ENCODE peak calls at places on chromosomes 3 and 15, in seven cellular contexts. M is stimulated activated CD4-positive, alpha-beta T cell treated with anti-CD3 and anti-CD28 coated beads, Interleukin-15, amount 100 ng/mL, for 1 hour; J is ELR; Y is heart right ventricle; O is HS-27A; D is MM.1S; U is GM18507. C is an unnamed sample.

GRCh38 chr15:71501344-71502128 is 308.8 kb upstream of the NR2E3 start:
- DNase-seq in O (no peak), J (no peak), M (no peak), U (no peak), D (no peak), Y (no peak), C (no peak)

GRCh38 chr3:170258105-170258487 is 35.9 kb downstream of the PRKCI start:
- DNase-seq in D (peak), U (no peak), O (no peak), Y (no peak), M (no peak), J (no peak), C (no peak)

GRCh38 chr3:94494992-94495391 is 432.1 kb downstream of the NSUN3 start:
- DNase-seq in U (no peak), Y (no peak), O (no peak), J (no peak), M (no peak), D (no peak), C (no peak)

GRCh38 chr3:71504250-71505036 is 79.1 kb downstream of the FOXP1 start:
- DNase-seq in M (no peak), O (peak), U (no peak), J (peak), D (no peak), Y (no peak), C (no peak)

GRCh38 chr15:31871159-31871886 is 159.0 kb upstream of the CHRNA7 start:
- DNase-seq in D (peak), O (no peak), U (no peak), M (no peak), J (no peak), Y (no peak), C (no peak)

GRCh38 chr15:97504031-97504430 is 456.5 kb upstream of the ARRDC4 start:
- DNase-seq in D (no peak), U (no peak), O (no peak), M (no peak), J (peak), Y (no peak), C (no peak)

GRCh38 chr15:52657338-52657737 is 21.9 kb downstream of the ATOSA start:
- DNase-seq in J (peak), U (no peak), O (no peak), Y (no peak), M (no peak), D (no peak), C (no peak)

GRCh38 chr3:61526307-61526706 is 35.1 kb upstream of the PTPRG start:
- DNase-seq in D (no peak), M (no peak), O (no peak), U (no peak), J (no peak), Y (no peak), C (no peak)

GRCh38 chr3:49017978-49018706 is at the start of gene DALRD3:
- DNase-seq in M (no peak), D (peak), J (peak), O (no peak), U (no peak), Y (peak), C (peak)

C was measured in Right ventricle myocardium superior.